ENCODE peak calls at places on chromosomes 5 and 9, in eight cellular contexts. One of them, this sample, is unnamed.
A peak's percentile ranks its signal among the peaks of the same experiment; 100 is the strongest.

GRCh38 chr5:109347252-109347888 is 62.4 kb downstream of the PJA2 start:
- DNase-seq in kidney: no peak
- DNase-seq in heart right ventricle: no peak
- DNase-seq in astrocyte of the spinal cord: no peak
- DNase-seq in fibroblast of pulmonary artery: no peak
- DNase-seq in cardiac muscle cell: no peak
- DNase-seq in lower leg skin: no peak
- DNase-seq in coronary artery: no peak
- DNase-seq in this sample: no peak

GRCh38 chr5:79201206-79201605 is 34.7 kb upstream of the JMY start:
- DNase-seq in kidney: no peak
- DNase-seq in heart right ventricle: no peak
- DNase-seq in astrocyte of the spinal cord: no peak
- DNase-seq in fibroblast of pulmonary artery: no peak
- DNase-seq in cardiac muscle cell: no peak
- DNase-seq in lower leg skin: no peak
- DNase-seq in coronary artery: no peak
- DNase-seq in this sample: no peak

GRCh38 chr5:136070486-136071285 is 41.9 kb downstream of the TGFBI start:
- DNase-seq in kidney: no peak
- DNase-seq in heart right ventricle: peak; percentile 80
- DNase-seq in astrocyte of the spinal cord: no peak
- DNase-seq in fibroblast of pulmonary artery: peak; percentile 23
- DNase-seq in cardiac muscle cell: no peak
- DNase-seq in lower leg skin: no peak
- DNase-seq in coronary artery: peak; percentile 70
- DNase-seq in this sample: no peak

GRCh38 chr9:133351908-133352634 is 4.1 kb downstream of the RPL7A start:
- DNase-seq in kidney: peak; percentile 74
- DNase-seq in heart right ventricle: no peak
- DNase-seq in astrocyte of the spinal cord: peak; percentile 49
- DNase-seq in fibroblast of pulmonary artery: peak; percentile 71
- DNase-seq in cardiac muscle cell: peak; percentile 69
- DNase-seq in lower leg skin: no peak
- DNase-seq in coronary artery: no peak
- DNase-seq in this sample: peak; percentile 86

GRCh38 chr9:38160613-38161215 is 91.7 kb upstream of the SHB start:
- DNase-seq in kidney: no peak
- DNase-seq in heart right ventricle: peak; percentile 62
- DNase-seq in astrocyte of the spinal cord: peak; percentile 35
- DNase-seq in fibroblast of pulmonary artery: peak; percentile 66
- DNase-seq in cardiac muscle cell: peak; percentile 81
- DNase-seq in lower leg skin: no peak
- DNase-seq in coronary artery: peak; percentile 70
- DNase-seq in this sample: peak; percentile 75

GRCh38 chr9:118222375-118222774 is 518.2 kb downstream of the TLR4 start:
- DNase-seq in kidney: no peak
- DNase-seq in heart right ventricle: no peak
- DNase-seq in astrocyte of the spinal cord: no peak
- DNase-seq in fibroblast of pulmonary artery: no peak
- DNase-seq in cardiac muscle cell: peak; percentile 14
- DNase-seq in lower leg skin: no peak
- DNase-seq in coronary artery: no peak
- DNase-seq in this sample: no peak

GRCh38 chr9:115157245-115157674 is 39.3 kb upstream of the TNC start:
- DNase-seq in kidney: no peak
- DNase-seq in heart right ventricle: no peak
- DNase-seq in astrocyte of the spinal cord: peak; percentile 83
- DNase-seq in fibroblast of pulmonary artery: peak; percentile 75
- DNase-seq in cardiac muscle cell: no peak
- DNase-seq in lower leg skin: no peak
- DNase-seq in coronary artery: no peak
- DNase-seq in this sample: peak; percentile 84

GRCh38 chr5:14263700-14264099 is 120.6 kb downstream of the TRIO start:
- DNase-seq in kidney: no peak
- DNase-seq in heart right ventricle: no peak
- DNase-seq in astrocyte of the spinal cord: no peak
- DNase-seq in fibroblast of pulmonary artery: no peak
- DNase-seq in cardiac muscle cell: no peak
- DNase-seq in lower leg skin: no peak
- DNase-seq in coronary artery: no peak
- DNase-seq in this sample: no peak

GRCh38 chr5:67431191-67431590 is 234.6 kb upstream of the CD180 start:
- DNase-seq in kidney: no peak
- DNase-seq in heart right ventricle: no peak
- DNase-seq in astrocyte of the spinal cord: no peak
- DNase-seq in fibroblast of pulmonary artery: peak; percentile 48
- DNase-seq in cardiac muscle cell: no peak
- DNase-seq in lower leg skin: no peak
- DNase-seq in coronary artery: no peak
- DNase-seq in this sample: no peak

GRCh38 chr5:77864997-77865396 is 88.9 kb upstream of the TBCA start:
- DNase-seq in kidney: no peak
- DNase-seq in heart right ventricle: no peak
- DNase-seq in astrocyte of the spinal cord: no peak
- DNase-seq in fibroblast of pulmonary artery: no peak
- DNase-seq in cardiac muscle cell: peak; percentile 78
- DNase-seq in lower leg skin: no peak
- DNase-seq in coronary artery: no peak
- DNase-seq in this sample: no peak

GRCh38 chr5:143024227-143024920 is 254.2 kb downstream of the ARHGAP26 start:
- DNase-seq in kidney: no peak
- DNase-seq in heart right ventricle: no peak
- DNase-seq in astrocyte of the spinal cord: no peak
- DNase-seq in fibroblast of pulmonary artery: no peak
- DNase-seq in cardiac muscle cell: no peak
- DNase-seq in lower leg skin: no peak
- DNase-seq in coronary artery: no peak
- DNase-seq in this sample: no peak

GRCh38 chr9:31210982-31211570 is 1173.4 kb upstream of the ACO1 start:
- DNase-seq in kidney: peak; percentile 57
- DNase-seq in heart right ventricle: no peak
- DNase-seq in astrocyte of the spinal cord: no peak
- DNase-seq in fibroblast of pulmonary artery: peak; percentile 33
- DNase-seq in cardiac muscle cell: no peak
- DNase-seq in lower leg skin: no peak
- DNase-seq in coronary artery: no peak
- DNase-seq in this sample: no peak

GRCh38 chr9:123548749-123549545 is 192.9 kb downstream of the CRB2 start:
- DNase-seq in kidney: no peak
- DNase-seq in heart right ventricle: no peak
- DNase-seq in astrocyte of the spinal cord: no peak
- DNase-seq in fibroblast of pulmonary artery: peak; percentile 42
- DNase-seq in cardiac muscle cell: no peak
- DNase-seq in lower leg skin: no peak
- DNase-seq in coronary artery: no peak
- DNase-seq in this sample: no peak

DNA sequence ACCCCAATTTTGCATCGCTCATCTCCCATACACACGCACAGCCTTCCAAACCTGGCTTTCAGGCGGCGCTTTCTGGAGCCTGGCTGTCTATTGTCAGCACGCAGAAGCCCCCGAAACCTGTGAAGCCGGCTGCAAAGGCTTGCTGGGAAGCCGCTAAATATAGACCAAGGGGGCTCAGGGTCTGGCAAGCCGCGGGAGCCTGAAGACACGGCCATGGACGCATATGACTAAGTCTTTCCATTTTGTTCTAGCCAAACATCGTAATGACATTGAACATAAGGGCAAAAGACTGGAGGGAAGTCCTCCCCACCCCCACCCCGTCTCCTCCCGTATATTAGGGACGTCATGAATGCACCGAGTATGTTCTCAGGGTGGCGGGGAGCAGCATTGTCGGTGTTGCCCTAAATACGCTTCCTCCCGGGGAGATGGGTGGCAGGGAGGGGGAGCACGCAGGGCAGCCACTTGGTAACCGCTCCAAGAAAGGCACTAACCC is 1.1 kb downstream of the CTNND2 start:
- DNase-seq in kidney: no peak
- DNase-seq in heart right ventricle: peak; percentile 12
- DNase-seq in astrocyte of the spinal cord: peak; percentile 32
- DNase-seq in fibroblast of pulmonary artery: no peak
- DNase-seq in cardiac muscle cell: peak; percentile 67
- DNase-seq in lower leg skin: no peak
- DNase-seq in coronary artery: no peak
- DNase-seq in this sample: peak; percentile 0
- H3K4me3 ChIP-seq in kidney: no peak overlapping the region
- H3K4me3 ChIP-seq in heart right ventricle: peak overlapping the region; percentile 27
- H3K4me3 ChIP-seq in astrocyte of the spinal cord: peak overlapping the region; percentile 44
- H3K4me3 ChIP-seq in fibroblast of pulmonary artery: no peak overlapping the region
- H3K4me3 ChIP-seq in cardiac muscle cell: peak overlapping the region; percentile 80
- H3K4me3 ChIP-seq in lower leg skin: no peak overlapping the region
- H3K4me3 ChIP-seq in coronary artery: peak overlapping the region; percentile 64
- H3K4me3 ChIP-seq in this sample: no peak overlapping the region

GRCh38 chr9:12876872-12877271 is 102.1 kb downstream of the LURAP1L start:
- DNase-seq in kidney: no peak
- DNase-seq in heart right ventricle: no peak
- DNase-seq in astrocyte of the spinal cord: no peak
- DNase-seq in fibroblast of pulmonary artery: peak; percentile 50
- DNase-seq in cardiac muscle cell: no peak
- DNase-seq in lower leg skin: no peak
- DNase-seq in coronary artery: no peak
- DNase-seq in this sample: no peak

GRCh38 chr9:12884736-12885395 is 110.0 kb downstream of the LURAP1L start:
- DNase-seq in kidney: no peak
- DNase-seq in heart right ventricle: no peak
- DNase-seq in astrocyte of the spinal cord: peak; percentile 79
- DNase-seq in fibroblast of pulmonary artery: peak; percentile 87
- DNase-seq in cardiac muscle cell: peak; percentile 9
- DNase-seq in lower leg skin: no peak
- DNase-seq in coronary artery: no peak
- DNase-seq in this sample: peak; percentile 90

GRCh38 chr9:12878342-12878978 is 103.6 kb downstream of the LURAP1L start:
- DNase-seq in kidney: no peak
- DNase-seq in heart right ventricle: no peak
- DNase-seq in astrocyte of the spinal cord: peak; percentile 37
- DNase-seq in fibroblast of pulmonary artery: no peak
- DNase-seq in cardiac muscle cell: no peak
- DNase-seq in lower leg skin: no peak
- DNase-seq in coronary artery: no peak
- DNase-seq in this sample: peak; percentile 32

GRCh38 chr9:12882430-12882829 is 107.6 kb downstream of the LURAP1L start:
- DNase-seq in kidney: no peak
- DNase-seq in heart right ventricle: no peak
- DNase-seq in astrocyte of the spinal cord: peak; percentile 35
- DNase-seq in fibroblast of pulmonary artery: peak; percentile 63
- DNase-seq in cardiac muscle cell: no peak
- DNase-seq in lower leg skin: no peak
- DNase-seq in coronary artery: no peak
- DNase-seq in this sample: peak; percentile 45

GRCh38 chr9:12880406-12881016 is 105.7 kb downstream of the LURAP1L start:
- DNase-seq in kidney: no peak
- DNase-seq in heart right ventricle: no peak
- DNase-seq in astrocyte of the spinal cord: no peak
- DNase-seq in fibroblast of pulmonary artery: no peak
- DNase-seq in cardiac muscle cell: no peak
- DNase-seq in lower leg skin: no peak
- DNase-seq in coronary artery: no peak
- DNase-seq in this sample: peak; percentile 53
- TF ChIP-seq CTCF in kidney: no peak
- TF ChIP-seq CTCF in heart right ventricle: no peak
- TF ChIP-seq CTCF in astrocyte of the spinal cord: no peak
- TF ChIP-seq CTCF in fibroblast of pulmonary artery: no peak
- TF ChIP-seq CTCF in cardiac muscle cell: no peak
- TF ChIP-seq CTCF in lower leg skin: no peak
- TF ChIP-seq CTCF in coronary artery: no peak
- TF ChIP-seq CTCF in this sample: no peak

GRCh38 chr9:33414263-33414662 is 11.9 kb upstream of the AQP7 start:
- DNase-seq in kidney: no peak
- DNase-seq in heart right ventricle: no peak
- DNase-seq in astrocyte of the spinal cord: no peak
- DNase-seq in fibroblast of pulmonary artery: no peak
- DNase-seq in cardiac muscle cell: no peak
- DNase-seq in lower leg skin: no peak
- DNase-seq in coronary artery: no peak
- DNase-seq in this sample: no peak

GRCh38 chr9:33415152-33416038 is 13.0 kb upstream of the AQP7 start:
- DNase-seq in kidney: peak; percentile 90
- DNase-seq in heart right ventricle: peak; percentile 71
- DNase-seq in astrocyte of the spinal cord: peak; percentile 18
- DNase-seq in fibroblast of pulmonary artery: peak; percentile 46
- DNase-seq in cardiac muscle cell: peak; percentile 78
- DNase-seq in lower leg skin: peak; percentile 96
- DNase-seq in coronary artery: no peak
- DNase-seq in this sample: no peak

GRCh38 chr9:33419904-33420303 is 17.5 kb upstream of the AQP7 start:
- DNase-seq in kidney: no peak
- DNase-seq in heart right ventricle: no peak
- DNase-seq in astrocyte of the spinal cord: no peak
- DNase-seq in fibroblast of pulmonary artery: no peak
- DNase-seq in cardiac muscle cell: no peak
- DNase-seq in lower leg skin: no peak
- DNase-seq in coronary artery: no peak
- DNase-seq in this sample: no peak

GRCh38 chr9:33416996-33417395 is 14.6 kb upstream of the AQP7 start:
- DNase-seq in kidney: no peak
- DNase-seq in heart right ventricle: no peak
- DNase-seq in astrocyte of the spinal cord: no peak
- DNase-seq in fibroblast of pulmonary artery: no peak
- DNase-seq in cardiac muscle cell: no peak
- DNase-seq in lower leg skin: no peak
- DNase-seq in coronary artery: no peak
- DNase-seq in this sample: no peak

DNA sequence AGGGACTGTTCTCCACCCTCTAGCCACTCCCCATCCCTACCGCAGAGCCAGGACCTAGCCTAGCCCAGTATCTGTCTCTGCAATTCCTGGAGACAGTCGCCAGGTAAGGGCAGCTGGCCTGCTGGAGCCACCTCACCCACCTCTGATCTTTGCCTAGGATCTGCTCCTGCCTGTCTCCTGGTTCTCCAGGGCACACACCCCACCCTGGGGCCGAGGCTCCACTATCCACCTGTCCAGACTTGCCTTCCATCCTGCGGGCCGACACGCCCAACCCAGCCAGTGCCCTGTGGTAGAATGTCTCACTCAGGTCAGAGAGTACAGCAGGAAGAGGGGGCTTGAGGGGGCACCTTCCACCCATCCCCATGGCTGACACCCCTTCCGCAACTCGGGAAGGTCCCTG is 15.7 kb upstream of the AQP7 start:
- DNase-seq in kidney: no peak
- DNase-seq in heart right ventricle: no peak
- DNase-seq in astrocyte of the spinal cord: no peak
- DNase-seq in fibroblast of pulmonary artery: no peak
- DNase-seq in cardiac muscle cell: no peak
- DNase-seq in lower leg skin: no peak
- DNase-seq in coronary artery: no peak
- DNase-seq in this sample: no peak
- H3K4me3 ChIP-seq in kidney: no peak overlapping the region
- H3K4me3 ChIP-seq in heart right ventricle: no peak overlapping the region
- H3K4me3 ChIP-seq in astrocyte of the spinal cord: no peak overlapping the region
- H3K4me3 ChIP-seq in fibroblast of pulmonary artery: no peak overlapping the region
- H3K4me3 ChIP-seq in cardiac muscle cell: no peak overlapping the region
- H3K4me3 ChIP-seq in lower leg skin: no peak overlapping the region
- H3K4me3 ChIP-seq in coronary artery: no peak overlapping the region
- H3K4me3 ChIP-seq in this sample: no peak overlapping the region

DNA sequence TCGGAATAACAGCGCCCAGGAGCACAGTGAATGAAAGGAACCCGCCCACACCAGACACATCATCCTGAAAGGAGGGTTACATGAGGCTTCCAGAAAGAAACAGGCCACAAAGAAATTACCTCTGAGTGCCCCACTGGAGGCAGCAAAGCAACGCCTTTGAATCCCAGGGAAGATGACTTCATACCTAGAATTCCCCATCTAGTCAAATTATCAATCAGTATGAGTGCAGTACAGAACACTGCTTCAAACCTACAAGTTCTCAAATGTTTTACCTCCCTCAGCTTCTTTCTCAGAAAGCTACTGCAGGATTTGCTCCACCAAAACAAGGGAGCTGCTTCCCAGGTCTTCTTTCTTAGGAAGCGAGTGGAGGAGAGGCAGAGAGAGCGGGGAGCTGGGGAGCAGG is 87.2 kb downstream of the SEMA4D start:
- DNase-seq in kidney: no peak
- DNase-seq in heart right ventricle: no peak
- DNase-seq in astrocyte of the spinal cord: no peak
- DNase-seq in fibroblast of pulmonary artery: no peak
- DNase-seq in cardiac muscle cell: no peak
- DNase-seq in lower leg skin: no peak
- DNase-seq in coronary artery: no peak
- DNase-seq in this sample: no peak
- TF ChIP-seq CTCF in kidney: no peak
- TF ChIP-seq CTCF in heart right ventricle: no peak
- TF ChIP-seq CTCF in astrocyte of the spinal cord: no peak
- TF ChIP-seq CTCF in fibroblast of pulmonary artery: no peak
- TF ChIP-seq CTCF in cardiac muscle cell: no peak
- TF ChIP-seq CTCF in lower leg skin: no peak
- TF ChIP-seq CTCF in coronary artery: no peak
- TF ChIP-seq CTCF in this sample: no peak